ENCODE peak calls at places on chromosome 3, in four cellular contexts. U is BE2C, D is H1, B is endothelial cell. J is an unnamed sample.

GRCh38 chr3:126927846-126928245 is 55.1 kb upstream of the PLXNA1 start:
- DNase-seq in U (peak), D (no peak), B (no peak), J (no peak)

GRCh38 chr3:73926360-73927202 is 301.8 kb upstream of the PDZRN3 start:
- DNase-seq in U (no peak), D (no peak), B (no peak), J (no peak)

GRCh38 chr3:116579843-116580242 is 129.7 kb upstream of the TUSC7 start:
- DNase-seq in U (peak), D (no peak), B (peak), J (no peak)

GRCh38 chr3:17424137-17424536 is 318.3 kb downstream of the TBC1D5 start:
- DNase-seq in U (peak), D (no peak), B (no peak), J (no peak)

GRCh38 chr3:4852780-4853748 is 126.2 kb upstream of the BHLHE40 start:
- DNase-seq in U (no peak), D (no peak), B (no peak), J (no peak)

GRCh38 chr3:156705761-156706631 is 31.6 kb downstream of the TIPARP start:
- DNase-seq in U (no peak), D (no peak), B (no peak), J (no peak)

GRCh38 chr3:38538773-38539353 is 42.7 kb downstream of the EXOG start:
- DNase-seq in U (no peak), D (no peak), B (no peak), J (no peak)

GRCh38 chr3:15064299-15064834 is 748 bp downstream of the MRPS25 start:
- DNase-seq in U (no peak), D (no peak), B (no peak), J (peak)

GRCh38 chr3:188720636-188721035 is 451.1 kb upstream of the TPRG1 start:
- DNase-seq in U (no peak), D (no peak), B (no peak), J (no peak)

GRCh38 chr3:90241481-90241880 is 1134.1 kb downstream of the EPHA3 start:
- DNase-seq in U (no peak), D (no peak), B (no peak), J (no peak)

GRCh38 chr3:32778389-32778788 is 39.4 kb upstream of the TRIM71 start:
- DNase-seq in U (no peak), D (no peak), B (no peak), J (no peak)

GRCh38 chr3:69020424-69020823 is 6.9 kb upstream of the EOGT start:
- DNase-seq in U (no peak), D (no peak), B (no peak), J (no peak)
- TF ChIP-seq CTCF in U (peak), D (no peak), B (peak), J (peak)

GRCh38 chr3:101036213-101036618 is 43.0 kb upstream of the ABI3BP start:
- DNase-seq in U (no peak), D (peak), B (no peak), J (no peak)
- TF ChIP-seq CTCF in U (no peak), D (no peak), B (no peak), J (no peak)

GRCh38 chr3:169811606-169812123 is 1.0 kb upstream of the LRRIQ4 start:
- DNase-seq in U (peak), D (no peak), B (no peak), J (no peak)

GRCh38 chr3:169813757-169814517 is 1.2 kb upstream of the LRRC34 start:
- DNase-seq in U (no peak), D (peak), B (no peak), J (no peak)

GRCh38 chr3:169809230-169809795 is 3.4 kb upstream of the LRRIQ4 start:
- DNase-seq in U (no peak), D (no peak), B (no peak), J (no peak)

GRCh38 chr3:169812844-169813677 is at the start of the genes LRRC34 and LRRIQ4:
- DNase-seq in U (peak), D (peak), B (peak), J (no peak)

DNA sequence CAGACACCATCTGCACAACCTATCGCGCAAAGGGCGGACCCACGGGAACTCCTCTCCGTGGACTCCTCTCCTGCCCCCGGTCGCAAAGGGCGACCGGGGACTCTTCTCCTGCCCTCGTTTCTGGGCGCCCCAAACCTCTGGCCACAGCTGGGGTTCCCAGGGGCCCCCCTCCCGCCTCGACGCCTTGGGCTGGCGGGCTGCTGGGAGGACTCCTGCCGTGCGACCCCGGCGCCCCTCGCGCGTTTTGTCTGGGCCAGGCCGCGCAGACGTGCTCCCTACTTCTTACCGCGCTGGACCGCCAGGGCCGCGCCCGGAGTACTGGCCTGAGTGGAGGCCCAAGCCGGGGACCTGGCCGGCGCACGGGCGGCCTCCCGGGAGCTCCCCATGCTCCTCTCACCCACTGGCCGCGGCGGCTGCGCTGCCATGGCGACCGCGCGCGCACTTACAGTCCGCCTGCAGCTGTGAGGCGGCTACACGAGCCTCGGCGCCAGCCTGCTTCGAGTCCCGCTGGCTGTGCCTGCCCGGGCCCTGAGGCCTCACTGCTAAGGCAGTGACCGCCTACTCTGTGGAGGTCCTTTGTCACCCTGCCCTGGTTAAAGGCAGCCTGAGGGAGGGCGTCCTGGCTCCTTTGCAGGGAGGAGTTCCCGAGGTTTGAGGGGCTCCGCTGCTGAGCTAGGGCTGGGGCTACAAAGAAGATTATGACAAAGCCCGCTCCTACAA is 386 bp upstream of the LRRIQ4 start:
- DNase-seq in U (peak), D (no peak), B (peak), J (no peak)
- TF ChIP-seq CTCF in U (no peak), D (no peak), B (no peak), J (no peak)

GRCh38 chr3:141236351-141236750 is 4.7 kb downstream of the PXYLP1 start:
- DNase-seq in U (no peak), D (no peak), B (no peak), J (no peak)

GRCh38 chr3:141233457-141234161 is 2.0 kb downstream of the PXYLP1 start:
- DNase-seq in U (peak), D (no peak), B (no peak), J (no peak)

GRCh38 chr3:141237701-141238521 is 6.3 kb downstream of the PXYLP1 start:
- DNase-seq in U (peak), D (no peak), B (no peak), J (no peak)

GRCh38 chr3:141234283-141234682 is 2.7 kb downstream of the PXYLP1 start:
- DNase-seq in U (no peak), D (no peak), B (no peak), J (no peak)

GRCh38 chr3:141235661-141236171 is 4.1 kb downstream of the PXYLP1 start:
- DNase-seq in U (no peak), D (no peak), B (no peak), J (no peak)
- TF ChIP-seq CTCF in U (no peak), D (peak), B (no peak), J (no peak)

GRCh38 chr3:142495103-142495502 is 47.3 kb upstream of the XRN1 start:
- DNase-seq in U (no peak), D (no peak), B (no peak), J (no peak)

GRCh38 chr3:142501004-142501926 is 53.4 kb upstream of the XRN1 start:
- DNase-seq in U (no peak), D (no peak), B (no peak), J (no peak)

GRCh38 chr3:142497729-142498128 is 49.9 kb upstream of the XRN1 start:
- DNase-seq in U (no peak), D (no peak), B (no peak), J (no peak)

GRCh38 chr3:142500211-142500610 is 52.4 kb upstream of the XRN1 start:
- DNase-seq in U (no peak), D (no peak), B (no peak), J (no peak)

GRCh38 chr3:142498397-142499180 is 50.8 kb upstream of the XRN1 start:
- DNase-seq in U (no peak), D (no peak), B (no peak), J (no peak)
- TF ChIP-seq CTCF in U (no peak), D (no peak), B (no peak), J (no peak)